ENCODE peak calls at places on chromosome 6, in four cellular contexts. X is fibroblast of lung, D is HCEC 1CT, W is gastrocnemius medialis. S is an unnamed sample.

GRCh38 chr6:143902827-143903226 is 38.6 kb downstream of the ZC2HC1B start:
- DNase-seq in X (no peak), D (no peak), W (no peak), S (no peak)

GRCh38 chr6:77633993-77634392 is 18.8 kb upstream of the MEI4 start:
- DNase-seq in X (peak; percentile 86), D (no peak), W (no peak), S (peak; percentile 9)

GRCh38 chr6:152636675-152637421 is at the start of gene SYNE1:
- DNase-seq in X (peak; percentile 20), D (peak; percentile 9), W (no peak), S (no peak)

GRCh38 chr6:125004198-125004597 is 42.0 kb downstream of the RNF217 start:
- DNase-seq in X (peak; percentile 72), D (no peak), W (no peak), S (no peak)

GRCh38 chr6:5192135-5192794 is 68.5 kb downstream of the LYRM4 start:
- DNase-seq in X (no peak), D (no peak), W (no peak), S (no peak)

GRCh38 chr6:157648561-157648960 is 174.5 kb upstream of the SNX9 start:
- DNase-seq in X (peak; percentile 42), D (no peak), W (no peak), S (peak; percentile 51)

GRCh38 chr6:157984686-157985225 is 3.1 kb downstream of the SYNJ2 start:
- DNase-seq in X (peak; percentile 58), D (no peak), W (no peak), S (no peak)

GRCh38 chr6:101666256-101666655 is 272.7 kb downstream of the GRIK2 start:
- DNase-seq in X (peak; percentile 94), D (peak; percentile 43), W (no peak), S (peak; percentile 93)

GRCh38 chr6:88238065-88238464 is 71.9 kb upstream of the CNR1 start:
- DNase-seq in X (peak; percentile 4), D (no peak), W (no peak), S (peak; percentile 30)

GRCh38 chr6:57262901-57263694 is 41.0 kb upstream of the RAB23 start:
- DNase-seq in X (peak; percentile 99), D (peak; percentile 95), W (no peak), S (no peak)

GRCh38 chr6:87351583-87351982 is 7.0 kb downstream of the C6orf163 start:
- DNase-seq in X (no peak), D (no peak), W (no peak), S (no peak)

GRCh38 chr6:170000071-170000843 is 248.8 kb downstream of the ERMARD start:
- DNase-seq in X (no peak), D (no peak), W (no peak), S (no peak)

GRCh38 chr6:158611600-158612041 is 32.9 kb downstream of the DYNLT1 start:
- DNase-seq in X (no peak), D (no peak), W (no peak), S (no peak)

GRCh38 chr6:160882019-160882418 is 109.5 kb upstream of the MAP3K4 start:
- DNase-seq in X (no peak), D (no peak), W (no peak), S (no peak)

GRCh38 chr6:44805239-44805849 is 417.8 kb downstream of the CDC5L start:
- DNase-seq in X (peak; percentile 85), D (no peak), W (no peak), S (no peak)

GRCh38 chr6:50952092-50952932 is 133.6 kb downstream of the TFAP2B start:
- DNase-seq in X (no peak), D (no peak), W (no peak), S (peak; percentile 33)

GRCh38 chr6:50927816-50928215 is 109.1 kb downstream of the TFAP2B start:
- DNase-seq in X (peak; percentile 58), D (no peak), W (no peak), S (no peak)

GRCh38 chr6:106804238-106805016 is 170.1 kb downstream of the CD24 start:
- DNase-seq in X (no peak), D (no peak), W (no peak), S (no peak)

GRCh38 chr6:161242779-161243693 is 30.8 kb downstream of the AGPAT4 start:
- DNase-seq in X (peak; percentile 89), D (no peak), W (no peak), S (no peak)

GRCh38 chr6:408599-409102 is 17.1 kb downstream of the IRF4 start:
- DNase-seq in X (peak; percentile 32), D (peak; percentile 65), W (no peak), S (peak; percentile 49)

GRCh38 chr6:161318456-161318855 is 44.6 kb upstream of the AGPAT4 start:
- DNase-seq in X (no peak), D (no peak), W (no peak), S (no peak)

GRCh38 chr6:35292494-35292893 is 5.1 kb upstream of the DEF6 start:
- DNase-seq in X (no peak), D (no peak), W (no peak), S (no peak)

GRCh38 chr6:154242617-154243357 is 113.8 kb downstream of the IPCEF1 start:
- DNase-seq in X (no peak), D (no peak), W (no peak), S (no peak)

GRCh38 chr6:101539510-101540245 is 146.2 kb downstream of the GRIK2 start:
- DNase-seq in X (peak; percentile 82), D (peak; percentile 63), W (no peak), S (peak; percentile 37)

GRCh38 chr6:158703840-158704822 is 54.3 kb downstream of the SYTL3 start:
- DNase-seq in X (peak; percentile 36), D (peak; percentile 63), W (peak; percentile 41), S (peak; percentile 65)

GRCh38 chr6:14711056-14711703 is 534.7 kb upstream of the JARID2 start:
- DNase-seq in X (peak; percentile 88), D (peak; percentile 96), W (no peak), S (peak; percentile 83)

GRCh38 chr6:138157986-138158638 is 3.6 kb upstream of the ARFGEF3 start:
- DNase-seq in X (no peak), D (no peak), W (no peak), S (no peak)

GRCh38 chr6:145148392-145149175 is 586.7 kb downstream of the EPM2A start:
- DNase-seq in X (peak; percentile 79), D (peak; percentile 79), W (peak; percentile 31), S (peak; percentile 94)

GRCh38 chr6:97440590-97441176 is 157.7 kb upstream of the MMS22L start:
- DNase-seq in X (peak; percentile 38), D (peak; percentile 12), W (no peak), S (peak; percentile 11)

GRCh38 chr6:37502703-37503485 is 3.2 kb upstream of the CCDC167 start:
- DNase-seq in X (no peak), D (no peak), W (no peak), S (no peak)

GRCh38 chr6:139161817-139162284 is 27.0 kb downstream of the HECA start:
- DNase-seq in X (peak; percentile 19), D (no peak), W (no peak), S (no peak)

GRCh38 chr6:109447878-109448555 is 7.5 kb downstream of the SMPD2 start:
- DNase-seq in X (no peak), D (no peak), W (no peak), S (no peak)

GRCh38 chr6:153965996-153966395 is 73.0 kb upstream of the OPRM1 start:
- DNase-seq in X (peak; percentile 47), D (no peak), W (no peak), S (peak; percentile 62)

GRCh38 chr6:112117554-112117953 is 30.2 kb downstream of the FAM229B start:
- DNase-seq in X (peak; percentile 76), D (peak; percentile 58), W (no peak), S (peak; percentile 26)

GRCh38 chr6:33314515-33314942 is 651 bp upstream of the TAPBP start:
- DNase-seq in X (peak; percentile 69), D (peak; percentile 69), W (peak; percentile 50), S (peak; percentile 83)

GRCh38 chr6:106156413-106156812 is 70.3 kb downstream of the PRDM1 start:
- DNase-seq in X (no peak), D (no peak), W (no peak), S (no peak)

S was measured in MCF 10A.